ENCODE peak calls at places on chromosomes 5 and 9, in eight cellular contexts. V, J, O, K, U, B, G and P are unnamed samples.

GRCh38 chr9:76866689-76867088 is 39.2 kb downstream of the PRUNE2 start:
- DNase-seq in J (no peak), V (peak; percentile 46), B (no peak), O (peak; percentile 95), U (peak; percentile 82), K (peak; percentile 46), G (no peak), P (no peak)

GRCh38 chr5:78587775-78588291 is 60.7 kb downstream of the LHFPL2 start:
- DNase-seq in V (no peak), B (no peak), K (no peak), U (no peak), J (no peak), O (peak; percentile 79), G (no peak), P (no peak)

GRCh38 chr5:179146277-179146676 is 86.1 kb downstream of the ZNF354C start:
- DNase-seq in V (no peak), G (peak; percentile 36), U (peak; percentile 62), B (peak; percentile 66), J (no peak), K (no peak), O (no peak), P (no peak)

GRCh38 chr5:126003309-126003708 is 419.9 kb upstream of the GRAMD2B start:
- DNase-seq in U (peak; percentile 80), J (no peak), V (peak; percentile 50), G (no peak), O (peak; percentile 83), K (no peak), B (no peak), P (peak; percentile 37)

GRCh38 chr5:92641031-92641962 is 939.7 kb downstream of the NR2F1-AS1 start:
- DNase-seq in G (no peak), J (no peak), B (no peak), O (peak; percentile 66), V (peak; percentile 13), U (no peak), K (no peak), P (no peak)

GRCh38 chr9:97704327-97704677 is 7.2 kb upstream of the XPA start:
- DNase-seq in O (peak; percentile 10), K (no peak), G (no peak), J (no peak), V (no peak), B (no peak), U (no peak), P (no peak)

GRCh38 chr5:55463613-55464012 is 71.2 kb downstream of the PLPP1 start:
- DNase-seq in K (no peak), U (no peak), G (no peak), J (no peak), V (no peak), O (no peak), B (no peak), P (no peak)

GRCh38 chr9:37747271-37747753 is 6.3 kb upstream of the TRMT10B start:
- DNase-seq in G (peak; percentile 68), B (no peak), K (peak; percentile 82), O (peak; percentile 78), V (peak; percentile 34), J (peak; percentile 29), U (no peak), P (no peak)

GRCh38 chr9:107948086-107948485 is 458.5 kb upstream of the KLF4 start:
- DNase-seq in V (no peak), G (no peak), J (no peak), U (no peak), O (no peak), B (no peak), K (no peak), P (no peak)

GRCh38 chr5:134819404-134819963 is 26.3 kb upstream of the C5orf24 start:
- DNase-seq in B (no peak), G (no peak), O (no peak), U (no peak), K (no peak), V (no peak), J (no peak), P (no peak)

GRCh38 chr9:121902483-121903135 is 190.5 kb downstream of the TTLL11 start:
- DNase-seq in B (no peak), J (no peak), U (no peak), G (no peak), O (peak; percentile 100), K (no peak), V (peak; percentile 51), P (peak; percentile 50)

GRCh38 chr9:14251146-14252071 is 62.5 kb downstream of the NFIB start:
- DNase-seq in G (no peak), V (peak; percentile 66), K (peak; percentile 65), U (peak; percentile 86), B (no peak), J (no peak), O (peak; percentile 68), P (peak; percentile 85)

GRCh38 chr9:106880863-106881262 is 17.9 kb downstream of the ZNF462 start:
- DNase-seq in V (no peak), K (no peak), O (peak; percentile 82), U (no peak), B (no peak), J (no peak), G (no peak), P (no peak)
- H3K4me1 ChIP-seq in V (peaks cover 4% of the 10 kb centered on the region), K (peaks cover 80% of the 10 kb centered on the region), O (peaks cover 28% of the 10 kb centered on the region), U (no peaks in the 10 kb centered on the region), B (no peaks in the 10 kb centered on the region), J (peaks cover 20% of the 10 kb centered on the region), G (no peaks in the 10 kb centered on the region), P (peaks cover 72% of the 10 kb centered on the region)

DNA sequence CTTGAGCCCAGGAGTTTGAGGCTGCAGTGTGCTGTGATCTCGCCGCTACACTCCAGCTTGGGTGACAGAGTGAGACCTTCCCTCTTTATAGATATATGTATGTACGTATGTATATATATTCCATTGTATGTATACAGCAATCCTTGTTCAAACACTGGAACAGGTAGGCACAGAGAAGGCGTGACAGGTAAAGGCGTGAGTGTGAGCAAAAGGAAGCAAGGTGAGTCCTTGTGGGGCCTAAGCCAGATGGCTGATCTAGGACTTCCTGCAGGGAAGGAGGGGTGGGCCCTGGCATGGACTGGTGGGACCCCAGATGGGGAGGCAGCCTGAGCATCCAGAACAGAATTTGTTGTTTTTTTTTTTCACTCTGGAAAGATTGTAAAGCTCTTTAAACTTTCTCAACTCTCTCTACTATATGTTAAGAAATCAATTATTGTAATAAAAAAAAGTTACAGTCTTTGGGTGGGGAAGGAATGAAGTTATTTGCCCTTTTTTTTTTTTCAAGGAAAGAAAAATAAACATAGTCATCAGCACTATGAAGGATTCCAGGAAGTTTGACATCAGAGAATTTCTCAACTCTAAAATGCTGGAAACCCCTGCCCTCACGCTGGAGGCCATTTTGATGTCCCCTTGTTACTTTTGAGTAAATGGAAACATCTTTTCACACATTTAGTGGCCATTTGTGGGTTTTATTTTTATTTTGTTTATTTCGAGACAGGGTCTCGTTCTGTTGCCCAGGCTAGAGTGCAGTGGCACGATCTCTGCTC is 38.9 kb upstream of the STXBP1 start:
- DNase-seq in K (no peak), G (no peak), U (no peak), O (peak; percentile 85), J (no peak), B (no peak), V (no peak), P (no peak)
- H3K4me1 ChIP-seq in K (peaks cover 7% of the 10 kb centered on the region), G (peaks cover 24% of the 10 kb centered on the region), U (no peaks in the 10 kb centered on the region), O (peaks cover 47% of the 10 kb centered on the region), J (no peaks in the 10 kb centered on the region), B (peaks cover 14% of the 10 kb centered on the region), V (no peaks in the 10 kb centered on the region), P (peaks cover 17% of the 10 kb centered on the region)

DNA sequence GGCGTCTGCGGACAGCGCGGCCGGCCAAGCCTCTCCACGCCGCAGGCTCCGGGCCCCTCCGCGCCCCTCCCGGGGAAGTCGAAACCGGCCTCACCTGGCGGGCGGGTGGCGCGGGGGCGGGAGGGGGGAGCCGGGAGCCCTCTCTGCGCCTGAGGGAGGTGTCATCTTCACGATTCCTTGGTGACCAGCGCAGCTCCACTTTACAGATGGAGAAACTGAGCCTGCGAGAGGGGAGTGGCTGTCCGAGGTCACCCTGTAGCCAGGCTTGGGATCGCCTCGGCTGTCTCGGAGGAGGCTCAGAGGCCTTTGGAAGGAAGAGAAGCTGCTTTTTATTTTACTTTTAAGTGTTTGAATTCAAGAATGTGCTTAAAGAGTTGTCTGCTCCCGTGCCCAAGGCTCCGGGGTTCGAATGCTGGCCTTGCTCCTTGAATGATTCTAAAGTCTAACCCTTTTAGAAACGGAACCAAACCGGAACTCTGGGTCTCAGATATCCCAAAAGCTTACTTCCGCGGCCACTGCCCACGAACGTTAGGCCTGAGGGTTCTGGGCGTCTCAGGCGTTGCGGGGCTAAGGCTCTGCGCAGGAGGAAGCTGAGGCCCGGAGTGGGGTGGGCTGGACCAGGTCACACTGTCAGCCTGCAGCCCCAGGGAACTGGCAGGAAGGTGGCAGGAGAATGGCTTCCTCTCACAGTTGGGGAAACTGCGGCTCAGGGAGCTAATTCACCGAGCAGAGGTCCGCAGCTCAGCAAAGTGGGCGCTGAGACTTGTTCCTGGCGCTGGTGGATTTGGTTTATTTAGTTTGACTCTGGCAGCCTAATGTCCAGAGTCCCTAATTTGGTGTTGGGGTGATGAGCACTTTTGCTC is 827 bp downstream of the SUSD3 start:
- DNase-seq in B (no peak), G (peak; percentile 59), O (no peak), K (no peak), U (no peak), V (no peak), J (no peak), P (no peak)
- H3K4me1 ChIP-seq in B (peaks cover 55% of the 10 kb centered on the region), G (peaks cover 71% of the 10 kb centered on the region), O (peaks cover 2% of the 10 kb centered on the region), K (peaks cover 21% of the 10 kb centered on the region), U (no peaks in the 10 kb centered on the region), V (peaks cover 6% of the 10 kb centered on the region), J (peaks cover 10% of the 10 kb centered on the region), P (peaks cover 7% of the 10 kb centered on the region)

DNA sequence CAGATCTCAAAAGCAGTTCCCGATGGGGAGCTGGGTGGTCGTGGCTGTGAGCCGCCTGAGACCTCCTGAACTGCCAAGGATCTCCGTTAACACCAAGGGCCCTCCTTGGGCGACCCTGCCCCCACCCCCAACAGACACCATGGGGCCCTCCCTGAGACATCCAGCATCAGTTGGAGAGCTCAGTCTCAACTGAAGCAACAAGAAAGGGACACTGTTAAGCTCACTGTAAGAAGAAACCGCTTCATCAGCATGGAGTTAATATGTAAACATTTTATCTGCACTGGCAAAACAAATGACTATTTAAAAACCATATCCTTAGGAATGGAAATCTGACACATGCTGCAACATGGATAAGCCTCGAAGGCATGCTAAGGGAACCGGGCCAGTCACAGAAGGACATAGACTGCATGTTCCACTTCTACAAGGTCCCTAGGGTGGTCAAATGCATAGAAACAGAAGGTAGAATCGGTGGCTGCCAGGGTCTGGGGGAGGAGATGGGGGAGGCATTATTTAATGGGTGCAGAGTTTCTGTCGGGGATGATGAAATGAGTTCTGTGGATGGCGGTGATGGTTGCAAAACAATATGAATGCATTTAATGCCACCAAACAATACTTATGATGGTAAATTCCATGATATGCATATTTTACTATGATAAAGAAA is 47.4 kb downstream of the ROR2 start:
- DNase-seq in J (no peak), V (no peak), U (no peak), G (no peak), B (no peak), K (no peak), O (peak; percentile 53), P (no peak)
- H3K4me1 ChIP-seq in J (peaks cover 8% of the 10 kb centered on the region), V (peaks cover 27% of the 10 kb centered on the region), U (no peaks in the 10 kb centered on the region), G (peaks cover 10% of the 10 kb centered on the region), B (no peaks in the 10 kb centered on the region), K (peaks cover 61% of the 10 kb centered on the region), O (peaks cover 19% of the 10 kb centered on the region), P (no peaks in the 10 kb centered on the region)